ENCODE peak calls at places on chromosomes 3 and 15, in ten cellular contexts. One of them, this sample, is unnamed. For H3K4me1, the result is how much of the 10 kb centered on the place peaks cover.

GRCh38 chr15:42136513-42136912 is 19.9 kb downstream of the PLA2G4F start:
- DNase-seq in A549: no peak
- DNase-seq in esophagus muscularis mucosa: no peak
- DNase-seq in ovary: no peak
- DNase-seq in stomach: peak
- DNase-seq in K562: no peak
- DNase-seq in suprapubic skin: no peak
- DNase-seq in upper lobe of left lung: no peak
- DNase-seq in sigmoid colon: peak
- DNase-seq in H1: no peak
- DNase-seq in this sample: no peak

GRCh38 chr3:141122455-141123030 is 71.4 kb downstream of the SPSB4 start:
- DNase-seq in A549: no peak
- DNase-seq in esophagus muscularis mucosa: peak
- DNase-seq in ovary: no peak
- DNase-seq in stomach: no peak
- DNase-seq in K562: no peak
- DNase-seq in suprapubic skin: no peak
- DNase-seq in upper lobe of left lung: no peak
- DNase-seq in sigmoid colon: no peak
- DNase-seq in H1: no peak
- DNase-seq in this sample: no peak

GRCh38 chr15:77546050-77546501 is 86.6 kb downstream of the LINGO1 start:
- DNase-seq in A549: peak
- DNase-seq in esophagus muscularis mucosa: no peak
- DNase-seq in ovary: no peak
- DNase-seq in stomach: peak
- DNase-seq in K562: peak
- DNase-seq in suprapubic skin: no peak
- DNase-seq in upper lobe of left lung: no peak
- DNase-seq in sigmoid colon: peak
- DNase-seq in H1: no peak
- DNase-seq in this sample: no peak

GRCh38 chr3:188712257-188712924 is 459.4 kb upstream of the TPRG1 start:
- DNase-seq in A549: no peak
- DNase-seq in esophagus muscularis mucosa: no peak
- DNase-seq in ovary: no peak
- DNase-seq in stomach: no peak
- DNase-seq in K562: no peak
- DNase-seq in suprapubic skin: no peak
- DNase-seq in upper lobe of left lung: peak
- DNase-seq in sigmoid colon: no peak
- DNase-seq in H1: no peak
- DNase-seq in this sample: no peak

GRCh38 chr3:53342353-53342752 is 5.0 kb downstream of the DCP1A start:
- DNase-seq in A549: no peak
- DNase-seq in esophagus muscularis mucosa: no peak
- DNase-seq in ovary: no peak
- DNase-seq in stomach: peak
- DNase-seq in K562: no peak
- DNase-seq in suprapubic skin: no peak
- DNase-seq in upper lobe of left lung: no peak
- DNase-seq in sigmoid colon: no peak
- DNase-seq in H1: no peak
- DNase-seq in this sample: no peak

GRCh38 chr3:152269423-152270144 is 855 bp downstream of the MBNL1 start:
- DNase-seq in A549: peak
- DNase-seq in esophagus muscularis mucosa: peak
- DNase-seq in ovary: peak
- DNase-seq in stomach: peak
- DNase-seq in K562: no peak
- DNase-seq in suprapubic skin: peak
- DNase-seq in upper lobe of left lung: peak
- DNase-seq in sigmoid colon: peak
- DNase-seq in H1: no peak
- DNase-seq in this sample: peak

GRCh38 chr3:171058058-171058457 is 31.5 kb upstream of the SLC2A2 start:
- DNase-seq in A549: no peak
- DNase-seq in esophagus muscularis mucosa: no peak
- DNase-seq in ovary: no peak
- DNase-seq in stomach: no peak
- DNase-seq in K562: no peak
- DNase-seq in suprapubic skin: no peak
- DNase-seq in upper lobe of left lung: no peak
- DNase-seq in sigmoid colon: no peak
- DNase-seq in H1: no peak
- DNase-seq in this sample: no peak

GRCh38 chr15:70597056-70597603 is 166.2 kb downstream of the UACA start:
- DNase-seq in A549: no peak
- DNase-seq in esophagus muscularis mucosa: peak
- DNase-seq in ovary: no peak
- DNase-seq in stomach: no peak
- DNase-seq in K562: no peak
- DNase-seq in suprapubic skin: no peak
- DNase-seq in upper lobe of left lung: no peak
- DNase-seq in sigmoid colon: no peak
- DNase-seq in H1: peak
- DNase-seq in this sample: no peak

GRCh38 chr15:41983221-41983620 is 10.9 kb upstream of the EHD4 start:
- DNase-seq in A549: no peak
- DNase-seq in esophagus muscularis mucosa: no peak
- DNase-seq in ovary: no peak
- DNase-seq in stomach: no peak
- DNase-seq in K562: no peak
- DNase-seq in suprapubic skin: no peak
- DNase-seq in upper lobe of left lung: no peak
- DNase-seq in sigmoid colon: no peak
- DNase-seq in H1: no peak
- DNase-seq in this sample: no peak

GRCh38 chr15:44157679-44158078 is 37.4 kb downstream of the FRMD5 start:
- DNase-seq in A549: peak
- DNase-seq in esophagus muscularis mucosa: no peak
- DNase-seq in ovary: no peak
- DNase-seq in stomach: no peak
- DNase-seq in K562: no peak
- DNase-seq in suprapubic skin: no peak
- DNase-seq in upper lobe of left lung: no peak
- DNase-seq in sigmoid colon: no peak
- DNase-seq in H1: no peak
- DNase-seq in this sample: no peak

GRCh38 chr3:58177747-58178527 is 32.8 kb downstream of the DNASE1L3 start:
- DNase-seq in A549: peak
- DNase-seq in esophagus muscularis mucosa: peak
- DNase-seq in ovary: peak
- DNase-seq in stomach: peak
- DNase-seq in K562: peak
- DNase-seq in suprapubic skin: peak
- DNase-seq in upper lobe of left lung: peak
- DNase-seq in sigmoid colon: peak
- DNase-seq in H1: peak
- DNase-seq in this sample: peak

DNA sequence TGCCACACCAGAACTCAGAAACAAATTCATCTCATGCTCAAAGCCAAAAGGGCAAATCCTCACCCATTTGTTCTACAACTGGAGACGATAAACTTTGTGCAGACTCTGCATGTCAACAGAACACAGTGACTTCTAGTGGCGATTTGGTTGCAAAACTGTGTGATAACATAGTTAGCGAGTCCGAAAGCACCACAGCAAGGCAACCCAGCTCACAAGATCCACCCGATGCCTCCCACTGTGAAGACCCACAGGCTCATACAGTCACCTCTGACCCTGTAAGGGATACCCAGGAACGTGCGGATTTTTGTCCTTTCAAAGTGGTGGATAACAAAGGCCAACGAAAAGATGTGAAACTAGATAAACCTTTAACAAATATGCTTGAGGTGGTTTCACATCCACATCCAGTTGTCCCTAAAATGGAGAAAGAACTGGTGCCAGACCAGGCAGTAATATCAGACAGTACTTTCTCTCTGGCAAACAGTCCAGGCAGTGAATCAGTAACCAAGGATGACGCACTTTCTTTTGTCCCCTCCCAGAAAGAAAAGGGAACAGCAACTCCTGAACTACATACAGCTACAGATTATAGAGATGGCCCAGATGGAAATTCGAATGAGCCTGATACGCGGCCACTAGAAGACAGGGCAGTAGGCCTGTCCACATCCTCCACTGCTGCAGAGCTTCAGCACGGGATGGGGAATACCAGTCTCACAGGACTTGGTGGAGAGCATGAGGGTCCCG is 199.7 kb downstream of the AKAP13 start:
- DNase-seq in A549: peak
- DNase-seq in esophagus muscularis mucosa: no peak
- DNase-seq in ovary: no peak
- DNase-seq in stomach: peak
- DNase-seq in K562: no peak
- DNase-seq in suprapubic skin: no peak
- DNase-seq in upper lobe of left lung: peak
- DNase-seq in sigmoid colon: peak
- DNase-seq in H1: no peak
- DNase-seq in this sample: peak
- H3K4me1 ChIP-seq in A549: half or more
- H3K4me1 ChIP-seq in esophagus muscularis mucosa: half or more
- H3K4me1 ChIP-seq in ovary: under half
- H3K4me1 ChIP-seq in stomach: under half
- H3K4me1 ChIP-seq in K562: under half
- H3K4me1 ChIP-seq in suprapubic skin: half or more
- H3K4me1 ChIP-seq in upper lobe of left lung: half or more
- H3K4me1 ChIP-seq in sigmoid colon: half or more
- H3K4me1 ChIP-seq in H1: under half
- H3K4me1 ChIP-seq in this sample: under half

GRCh38 chr15:67254238-67255175 is at the start of the genes AAGAB and IQCH:
- DNase-seq in A549: peak
- DNase-seq in esophagus muscularis mucosa: peak
- DNase-seq in ovary: peak
- DNase-seq in stomach: peak
- DNase-seq in K562: peak
- DNase-seq in suprapubic skin: peak
- DNase-seq in upper lobe of left lung: peak
- DNase-seq in sigmoid colon: peak
- DNase-seq in H1: peak
- DNase-seq in this sample: peak

GRCh38 chr15:67256051-67256450 is 1.5 kb downstream of the IQCH start:
- DNase-seq in A549: no peak
- DNase-seq in esophagus muscularis mucosa: no peak
- DNase-seq in ovary: no peak
- DNase-seq in stomach: no peak
- DNase-seq in K562: no peak
- DNase-seq in suprapubic skin: no peak
- DNase-seq in upper lobe of left lung: no peak
- DNase-seq in sigmoid colon: no peak
- DNase-seq in H1: no peak
- DNase-seq in this sample: no peak

GRCh38 chr15:67253103-67253502 is 1.4 kb downstream of the AAGAB start:
- DNase-seq in A549: no peak
- DNase-seq in esophagus muscularis mucosa: no peak
- DNase-seq in ovary: no peak
- DNase-seq in stomach: no peak
- DNase-seq in K562: no peak
- DNase-seq in suprapubic skin: no peak
- DNase-seq in upper lobe of left lung: no peak
- DNase-seq in sigmoid colon: no peak
- DNase-seq in H1: no peak
- DNase-seq in this sample: no peak

GRCh38 chr15:67251318-67251717 is 3.1 kb downstream of the AAGAB start:
- DNase-seq in A549: no peak
- DNase-seq in esophagus muscularis mucosa: no peak
- DNase-seq in ovary: no peak
- DNase-seq in stomach: no peak
- DNase-seq in K562: no peak
- DNase-seq in suprapubic skin: no peak
- DNase-seq in upper lobe of left lung: no peak
- DNase-seq in sigmoid colon: no peak
- DNase-seq in H1: no peak
- DNase-seq in this sample: no peak

DNA sequence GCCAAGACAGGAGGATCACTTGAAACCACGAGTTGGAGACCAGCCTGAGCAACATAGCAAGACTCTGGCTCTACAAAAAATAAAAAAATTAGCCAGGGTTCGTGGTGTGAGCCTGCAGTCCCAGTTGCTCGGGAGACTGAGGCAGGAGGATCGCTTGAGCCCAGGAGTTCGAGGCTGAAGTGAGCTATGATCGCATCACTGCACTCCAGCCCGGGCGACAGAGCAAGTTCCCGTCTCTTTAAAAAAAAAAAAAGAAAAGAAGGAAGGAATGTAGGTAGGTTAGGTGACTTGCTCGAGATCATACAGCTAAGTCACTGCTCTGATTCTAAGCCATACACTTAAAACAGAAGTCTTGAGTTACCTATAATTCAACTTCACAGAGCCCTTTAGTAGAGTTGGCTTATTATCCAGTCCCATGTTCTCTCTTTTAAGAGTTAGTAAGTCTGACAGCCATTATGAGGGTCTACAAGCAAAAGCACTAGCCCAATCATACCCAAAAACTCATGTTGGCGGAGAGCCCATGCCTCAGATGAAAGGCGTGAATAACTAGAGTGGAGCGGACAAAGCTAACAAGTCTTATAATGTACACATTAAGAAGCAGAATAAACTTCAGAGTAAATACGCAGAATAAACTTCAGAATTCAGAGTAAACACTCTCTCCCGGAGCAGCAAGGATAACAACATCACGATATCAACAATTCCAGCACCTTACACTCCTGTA is 784 bp downstream of the AAGAB start:
- DNase-seq in A549: peak
- DNase-seq in esophagus muscularis mucosa: no peak
- DNase-seq in ovary: no peak
- DNase-seq in stomach: no peak
- DNase-seq in K562: no peak
- DNase-seq in suprapubic skin: no peak
- DNase-seq in upper lobe of left lung: no peak
- DNase-seq in sigmoid colon: no peak
- DNase-seq in H1: no peak
- DNase-seq in this sample: no peak
- TF ChIP-seq EP300 in A549: no peak
- TF ChIP-seq EP300 in esophagus muscularis mucosa: no peak
- TF ChIP-seq EP300 in ovary: no peak
- TF ChIP-seq EP300 in stomach: no peak
- TF ChIP-seq EP300 in K562: no peak
- TF ChIP-seq EP300 in suprapubic skin: no peak
- TF ChIP-seq EP300 in upper lobe of left lung: no peak
- TF ChIP-seq EP300 in sigmoid colon: no peak
- TF ChIP-seq EP300 in H1: no peak
- TF ChIP-seq EP300 in this sample: no peak

GRCh38 chr3:196122688-196123046 is 40.8 kb upstream of the TFRC start:
- DNase-seq in A549: no peak
- DNase-seq in esophagus muscularis mucosa: no peak
- DNase-seq in ovary: no peak
- DNase-seq in stomach: no peak
- DNase-seq in K562: no peak
- DNase-seq in suprapubic skin: no peak
- DNase-seq in upper lobe of left lung: no peak
- DNase-seq in sigmoid colon: no peak
- DNase-seq in H1: no peak
- DNase-seq in this sample: no peak
- H3K27ac ChIP-seq in A549: no peak
- H3K27ac ChIP-seq in esophagus muscularis mucosa: no peak
- H3K27ac ChIP-seq in ovary: peak
- H3K27ac ChIP-seq in stomach: no peak
- H3K27ac ChIP-seq in K562: peak
- H3K27ac ChIP-seq in suprapubic skin: no peak
- H3K27ac ChIP-seq in upper lobe of left lung: no peak
- H3K27ac ChIP-seq in sigmoid colon: no peak
- H3K27ac ChIP-seq in H1: no peak
- H3K27ac ChIP-seq in this sample: no peak

GRCh38 chr3:107024481-107025153 is 352.6 kb upstream of the CCDC54 start:
- DNase-seq in A549: no peak
- DNase-seq in esophagus muscularis mucosa: no peak
- DNase-seq in ovary: no peak
- DNase-seq in stomach: no peak
- DNase-seq in K562: no peak
- DNase-seq in suprapubic skin: no peak
- DNase-seq in upper lobe of left lung: no peak
- DNase-seq in sigmoid colon: no peak
- DNase-seq in H1: no peak
- DNase-seq in this sample: peak
- H3K4me1 ChIP-seq in A549: under half
- H3K4me1 ChIP-seq in esophagus muscularis mucosa: under half
- H3K4me1 ChIP-seq in ovary: under half
- H3K4me1 ChIP-seq in stomach: under half
- H3K4me1 ChIP-seq in K562: under half
- H3K4me1 ChIP-seq in suprapubic skin: under half
- H3K4me1 ChIP-seq in upper lobe of left lung: under half
- H3K4me1 ChIP-seq in sigmoid colon: under half
- H3K4me1 ChIP-seq in H1: under half
- H3K4me1 ChIP-seq in this sample: under half

This sample was measured in tibial nerve.